ENCODE peak calls at places on chromosomes 11 and 22, in four cellular contexts. D, G, C and N are unnamed samples.
A peak's percentile ranks its signal among the peaks of the same experiment; 100 is the strongest.

GRCh38 chr11:44785856-44786606 is 59.3 kb downstream of the TSPAN18 start:
- DNase-seq in D (no peak), G (no peak), C (no peak), N (no peak)

GRCh38 chr11:107669893-107670601 is 41.8 kb downstream of the SLN start:
- DNase-seq in D (no peak), G (no peak), C (no peak), N (no peak)

GRCh38 chr11:124586247-124586860 is 16.6 kb downstream of the OR8A1 start:
- DNase-seq in D (peak; percentile 36), G (peak; percentile 16), C (peak; percentile 53), N (peak; percentile 47)

GRCh38 chr11:104033134-104033533 is 3.3 kb upstream of the DDI1 start:
- DNase-seq in D (no peak), G (no peak), C (peak; percentile 64), N (no peak)

GRCh38 chr22:37639070-37639760 is at the start of gene SH3BP1:
- DNase-seq in D (no peak), G (no peak), C (no peak), N (no peak)

GRCh38 chr11:124174001-124174400 is 9.1 kb upstream of the OR10D3 start:
- DNase-seq in D (peak; percentile 73), G (peak; percentile 19), C (no peak), N (no peak)

GRCh38 chr11:92770981-92771380 is 198.5 kb upstream of the MTNR1B start:
- DNase-seq in D (no peak), G (no peak), C (no peak), N (no peak)

GRCh38 chr11:102924851-102925380 is 30.6 kb downstream of the MMP13 start:
- DNase-seq in D (no peak), G (peak; percentile 15), C (no peak), N (no peak)

GRCh38 chr22:23034621-23035556 is 35.4 kb upstream of the GNAZ start:
- DNase-seq in D (no peak), G (no peak), C (no peak), N (no peak)

GRCh38 chr11:100356035-100356434 is 331.1 kb upstream of the ARHGAP42 start:
- DNase-seq in D (no peak), G (no peak), C (no peak), N (no peak)

GRCh38 chr22:33180371-33180770 is 122.2 kb upstream of the SYN3 start:
- DNase-seq in D (no peak), G (no peak), C (no peak), N (no peak)

GRCh38 chr11:73176892-73177155 is 34.7 kb upstream of the FCHSD2 start:
- DNase-seq in D (no peak), G (no peak), C (no peak), N (no peak)

GRCh38 chr11:73866586-73866996 is 10.1 kb downstream of the COA4 start:
- DNase-seq in D (no peak), G (peak; percentile 77), C (no peak), N (peak; percentile 80)

GRCh38 chr11:72081856-72082255 is 1.2 kb downstream of the LRRC51 start:
- DNase-seq in D (no peak), G (no peak), C (no peak), N (no peak)

GRCh38 chr11:27429740-27430451 is 42.7 kb downstream of the LGR4 start:
- DNase-seq in D (no peak), G (no peak), C (no peak), N (no peak)

GRCh38 chr22:42368379-42369249 is 63.6 kb downstream of the NFAM1 start:
- DNase-seq in D (no peak), G (no peak), C (no peak), N (no peak)

GRCh38 chr11:35529971-35530495 is 4.6 kb upstream of the PAMR1 start:
- DNase-seq in D (no peak), G (peak; percentile 79), C (no peak), N (no peak)

GRCh38 chr22:17866127-17866526 is 91.9 kb upstream of the BID start:
- DNase-seq in D (no peak), G (no peak), C (no peak), N (no peak)

GRCh38 chr11:63920126-63920869 is 3.3 kb upstream of the RCOR2 start:
- DNase-seq in D (no peak), G (no peak), C (peak; percentile 86), N (no peak)

GRCh38 chr11:118435233-118435892 is 929 bp upstream of the KMT2A start:
- DNase-seq in D (no peak), G (peak; percentile 61), C (peak; percentile 24), N (no peak)

GRCh38 chr22:41197046-41197807 is 7.9 kb upstream of the L3MBTL2 start:
- DNase-seq in D (no peak), G (peak; percentile 40), C (peak; percentile 79), N (no peak)

GRCh38 chr11:68643576-68643975 is 40.8 kb upstream of the GAL start:
- DNase-seq in D (no peak), G (no peak), C (no peak), N (no peak)